ENCODE peak calls at places on chromosomes 16 and 17, in seven cellular contexts. U, H, O, N, Q, J and A are unnamed samples.

GRCh38 chr17:17079761-17080160 is 37.5 kb downstream of the MPRIP start:
- DNase-seq in O (no peak), Q (no peak), H (peak), U (peak), N (no peak), J (no peak), A (no peak)

GRCh38 chr17:67942810-67943209 is 53.5 kb downstream of the C17orf58 start:
- DNase-seq in H (no peak), O (peak), Q (no peak), N (no peak), J (no peak), U (no peak), A (no peak)

GRCh38 chr17:61568219-61569072 is 22.6 kb downstream of the NACA2 start:
- DNase-seq in U (no peak), J (no peak), H (no peak), Q (no peak), N (no peak), O (no peak), A (no peak)

GRCh38 chr16:53546988-53547391 is 44.0 kb upstream of the AKTIP start:
- DNase-seq in J (no peak), N (peak), O (peak), U (no peak), Q (no peak), H (no peak), A (no peak)

GRCh38 chr16:11060856-11061255 is 116.5 kb downstream of the CLEC16A start:
- DNase-seq in Q (no peak), N (no peak), O (no peak), J (no peak), U (no peak), H (no peak), A (no peak)

GRCh38 chr17:49894761-49895160 is 46.9 kb upstream of the TAC4 start:
- DNase-seq in J (no peak), H (no peak), Q (no peak), N (no peak), O (no peak), U (no peak), A (no peak)

GRCh38 chr16:965487-965886 is 5.3 kb downstream of the LMF1 start:
- DNase-seq in O (no peak), N (no peak), H (no peak), Q (no peak), J (no peak), U (no peak), A (no peak)

GRCh38 chr17:7260601-7261376 is 1.5 kb downstream of the CLDN7 start:
- DNase-seq in U (no peak), N (peak), J (peak), Q (no peak), O (no peak), H (no peak), A (no peak)

GRCh38 chr17:57343717-57344116 is 87.4 kb downstream of the MSI2 start:
- DNase-seq in U (no peak), O (no peak), Q (no peak), J (no peak), H (no peak), N (no peak), A (no peak)

GRCh38 chr16:49886554-49887121 is 30.7 kb upstream of the ZNF423 start:
- DNase-seq in H (no peak), J (no peak), O (no peak), Q (no peak), N (no peak), U (no peak), A (no peak)

GRCh38 chr17:63022567-63022966 is 56.5 kb downstream of the TANC2 start:
- DNase-seq in O (no peak), U (no peak), N (no peak), H (no peak), J (no peak), Q (no peak), A (no peak)

GRCh38 chr17:81665205-81666091 is 957 bp downstream of the OXLD1 start:
- DNase-seq in N (no peak), O (peak), H (no peak), U (peak), J (peak), Q (no peak), A (no peak)

GRCh38 chr17:4770632-4771031 is 1.1 kb upstream of the TM4SF5 start:
- DNase-seq in N (no peak), O (no peak), Q (no peak), U (no peak), H (no peak), J (no peak), A (no peak)

GRCh38 chr17:74390680-74391653 is 23.7 kb downstream of the GPR142 start:
- DNase-seq in J (no peak), Q (no peak), H (no peak), U (no peak), N (no peak), O (no peak), A (no peak)

GRCh38 chr17:71057938-71058337 is 888.6 kb downstream of the KCNJ2 start:
- DNase-seq in H (no peak), J (no peak), O (no peak), U (no peak), Q (no peak), N (no peak), A (no peak)

GRCh38 chr16:26195225-26195624 is 503.5 kb downstream of the HS3ST4 start:
- DNase-seq in N (no peak), H (no peak), U (no peak), J (no peak), Q (no peak), O (no peak), A (no peak)

GRCh38 chr17:16991349-16992009 is 19.6 kb upstream of the TNFRSF13B start:
- DNase-seq in H (peak), Q (peak), U (peak), J (peak), N (peak), O (peak), A (peak)